ENCODE peak calls at places on chromosome 14, in four cellular contexts. Z, V, E and T are unnamed samples. For H3K4me1, the result is how much of the 10 kb centered on the place peaks cover.

GRCh38 chr14:85798852-85799251 is 268.9 kb downstream of the FLRT2 start:
- DNase-seq in Z (no peak), V (no peak), E (no peak), T (no peak)

GRCh38 chr14:103259801-103260628 is 74.0 kb upstream of the EIF5 start:
- DNase-seq in Z (no peak), V (no peak), E (no peak), T (no peak)

GRCh38 chr14:21536395-21537087 is 10.4 kb upstream of the SALL2 start:
- DNase-seq in Z (no peak), V (no peak), E (no peak), T (no peak)

GRCh38 chr14:51327376-51327775 is 87.3 kb downstream of the TMX1 start:
- DNase-seq in Z (no peak), V (peak), E (peak), T (no peak)

GRCh38 chr14:60102389-60102788 is 10.7 kb downstream of the PCNX4 start:
- DNase-seq in Z (no peak), V (peak), E (peak), T (no peak)

GRCh38 chr14:101032433-101032832 is 128.9 kb upstream of the RTL1 start:
- DNase-seq in Z (no peak), V (no peak), E (no peak), T (peak)

GRCh38 chr14:29814153-29815057 is 113.2 kb downstream of the PRKD1 start:
- DNase-seq in Z (peak), V (peak), E (no peak), T (peak)

GRCh38 chr14:104773505-104774452 is 20.8 kb downstream of the SIVA1 start:
- DNase-seq in Z (no peak), V (no peak), E (no peak), T (no peak)

GRCh38 chr14:101102875-101103274 is 199.4 kb upstream of the RTL1 start:
- DNase-seq in Z (no peak), V (no peak), E (no peak), T (no peak)

GRCh38 chr14:56100556-56100955 is 17.7 kb upstream of the PELI2 start:
- DNase-seq in Z (no peak), V (no peak), E (no peak), T (no peak)

GRCh38 chr14:92759300-92759678 is 10.9 kb upstream of the LGMN start:
- DNase-seq in Z (no peak), V (peak), E (peak), T (no peak)

GRCh38 chr14:74733241-74733640 is 20.3 kb downstream of the FCF1 start:
- DNase-seq in Z (no peak), V (no peak), E (no peak), T (no peak)

GRCh38 chr14:105461903-105462302 is 12.7 kb upstream of the CRIP2 start:
- DNase-seq in Z (no peak), V (no peak), E (no peak), T (no peak)

GRCh38 chr14:102625564-102626296 is 33.3 kb downstream of the RCOR1 start:
- DNase-seq in Z (no peak), V (no peak), E (no peak), T (no peak)

GRCh38 chr14:103195828-103196615 is 72.8 kb downstream of the TNFAIP2 start:
- DNase-seq in Z (no peak), V (no peak), E (no peak), T (no peak)

GRCh38 chr14:83217492-83217891 is 1683.8 kb upstream of the SEL1L start:
- DNase-seq in Z (no peak), V (peak), E (no peak), T (no peak)

GRCh38 chr14:89493877-89494634 is 77.0 kb upstream of the FOXN3 start:
- DNase-seq in Z (no peak), V (peak), E (no peak), T (no peak)

GRCh38 chr14:88990856-88991255 is 166.4 kb downstream of the TTC8 start:
- DNase-seq in Z (no peak), V (no peak), E (no peak), T (no peak)

GRCh38 chr14:51167587-51168219 is 72.3 kb upstream of the TMX1 start:
- DNase-seq in Z (no peak), V (peak), E (no peak), T (no peak)

GRCh38 chr14:52313903-52314481 is at the start of gene PTGER2:
- DNase-seq in Z (peak), V (peak), E (peak), T (peak)

GRCh38 chr14:63940387-63940786 is 87.6 kb downstream of the SYNE2 start:
- DNase-seq in Z (no peak), V (no peak), E (no peak), T (no peak)

GRCh38 chr14:86787782-86788181 is 1205.2 kb downstream of the GALC start:
- DNase-seq in Z (no peak), V (peak), E (no peak), T (no peak)

GRCh38 chr14:24139272-24139934 is 2.0 kb downstream of the EMC9 start:
- DNase-seq in Z (no peak), V (no peak), E (no peak), T (no peak)

GRCh38 chr14:24135834-24136683 is at the start of gene PSME1:
- DNase-seq in Z (peak), V (peak), E (peak), T (peak)

GRCh38 chr14:24138396-24139271 is 2.6 kb downstream of the PSME1 start:
- DNase-seq in Z (no peak), V (no peak), E (no peak), T (no peak)

GRCh38 chr14:24136684-24137528 is 912 bp downstream of the PSME1 start:
- DNase-seq in Z (no peak), V (no peak), E (no peak), T (no peak)

GRCh38 chr14:24137529-24138395 is 1.8 kb downstream of the PSME1 start:
- DNase-seq in Z (no peak), V (no peak), E (no peak), T (no peak)
- H3K4me1 ChIP-seq in Z (under half), V (under half), E (under half), T (under half)

DNA sequence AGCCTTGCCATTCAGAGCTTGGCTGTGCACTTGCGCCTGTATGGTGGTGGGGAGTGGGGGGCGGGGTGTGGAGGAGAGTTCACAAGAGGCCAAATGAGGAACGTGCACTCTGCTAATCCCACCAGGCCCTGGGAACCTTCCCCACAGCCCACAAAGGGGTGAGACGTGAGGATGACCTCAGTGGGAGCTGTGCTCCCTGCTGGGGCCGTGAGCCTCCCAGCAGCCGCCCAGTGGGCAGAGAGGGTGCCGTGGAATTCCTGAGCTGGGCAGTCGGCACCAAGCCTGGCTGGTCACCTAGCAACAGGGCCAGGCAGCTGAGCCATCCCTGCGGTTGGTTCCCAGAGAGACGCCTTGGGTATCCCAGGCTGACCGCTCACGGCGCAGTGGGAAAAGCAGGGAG is 53.7 kb downstream of the CCNK start:
- DNase-seq in Z (no peak), V (no peak), E (no peak), T (no peak)
- H3K4me1 ChIP-seq in Z (under half), V (under half), E (under half), T (under half)

GRCh38 chr14:94771906-94772468 is 2.1 kb upstream of the GSC start:
- DNase-seq in Z (no peak), V (no peak), E (no peak), T (no peak)

GRCh38 chr14:94773682-94774211 is 3.8 kb upstream of the GSC start:
- DNase-seq in Z (no peak), V (no peak), E (no peak), T (no peak)

GRCh38 chr14:94775082-94775874 is 5.4 kb upstream of the GSC start:
- DNase-seq in Z (no peak), V (no peak), E (no peak), T (no peak)

GRCh38 chr14:94771191-94771905 is 1.4 kb upstream of the GSC start:
- DNase-seq in Z (no peak), V (no peak), E (no peak), T (no peak)

DNA sequence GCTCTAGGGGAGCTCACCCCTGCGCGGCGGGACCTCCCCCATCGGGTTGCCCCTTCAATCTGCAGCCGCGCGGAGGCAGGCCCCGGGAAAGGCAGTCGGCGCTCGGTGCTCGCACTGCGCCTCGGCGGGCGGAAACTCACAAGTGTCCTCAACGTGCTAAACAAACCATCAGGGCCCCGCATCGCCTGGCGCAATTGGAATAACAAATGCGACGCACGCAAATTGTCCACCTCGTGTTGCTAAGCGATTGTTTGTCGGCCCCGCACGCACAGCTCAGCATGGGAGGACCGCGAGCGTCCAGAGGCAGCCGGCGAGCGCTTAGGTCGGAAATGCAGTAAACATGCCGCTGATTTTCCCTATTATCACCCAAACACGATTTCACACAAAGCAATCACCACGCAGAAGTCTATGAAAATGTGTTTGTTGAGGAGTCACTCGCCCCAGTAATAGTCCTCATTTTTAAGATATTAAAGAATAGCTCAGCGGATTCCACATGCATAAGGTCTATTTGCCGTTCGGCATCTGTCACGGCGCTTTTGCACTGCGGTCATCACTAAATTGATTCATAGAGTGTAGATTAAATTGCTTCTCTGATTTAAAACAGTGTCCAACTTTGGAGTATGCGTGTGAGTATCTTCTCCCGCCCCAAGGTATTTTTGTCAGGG is 3.2 kb upstream of the GSC start:
- DNase-seq in Z (no peak), V (no peak), E (no peak), T (no peak)
- H3K4me1 ChIP-seq in Z (under half), V (under half), E (under half), T (under half)

GRCh38 chr14:96512602-96513397 is 10.6 kb downstream of the PAPOLA start:
- DNase-seq in Z (no peak), V (no peak), E (peak), T (no peak)

GRCh38 chr14:96509457-96510090 is 7.4 kb downstream of the PAPOLA start:
- DNase-seq in Z (no peak), V (no peak), E (no peak), T (no peak)

GRCh38 chr14:96511667-96512066 is 9.5 kb downstream of the PAPOLA start:
- DNase-seq in Z (no peak), V (no peak), E (no peak), T (no peak)

GRCh38 chr14:96512122-96512521 is 9.9 kb downstream of the PAPOLA start:
- DNase-seq in Z (no peak), V (no peak), E (no peak), T (no peak)

GRCh38 chr14:96511146-96511545 is 9.0 kb downstream of the PAPOLA start:
- DNase-seq in Z (no peak), V (no peak), E (no peak), T (no peak)
- H3K4me1 ChIP-seq in Z (half or more), V (under half), E (under half), T (under half)